ENCODE peak calls at places on chromosomes 6 and 20, in five cellular contexts. J is Peyer's patch, C is body of pancreas, R is transverse colon, Y is breast epithelium. F is an unnamed sample.

GRCh38 chr6:52590634-52590985 is 13.8 kb upstream of the TRAM2 start:
- DNase-seq in J (no peak), C (no peak), R (no peak), Y (no peak), F (peak; percentile 15)

GRCh38 chr6:20755631-20756030 is 221.4 kb downstream of the CDKAL1 start:
- DNase-seq in C (no peak), R (no peak), J (no peak), Y (no peak), F (no peak)

GRCh38 chr20:47057661-47058060 is 163.0 kb downstream of the EYA2 start:
- DNase-seq in J (no peak), Y (no peak), C (no peak), R (no peak), F (peak; percentile 50)

GRCh38 chr20:58039569-58040092 is 188.8 kb downstream of the ANKRD60 start:
- DNase-seq in Y (no peak), R (no peak), J (no peak), C (no peak), F (peak; percentile 83)

GRCh38 chr20:19710336-19710721 is 47.7 kb upstream of the RIN2 start:
- DNase-seq in C (no peak), Y (no peak), J (peak; percentile 79), R (peak; percentile 67), F (no peak)

GRCh38 chr6:28474441-28475219 is 31.3 kb upstream of the ZSCAN23 start:
- DNase-seq in Y (no peak), J (no peak), R (no peak), C (no peak), F (no peak)

GRCh38 chr6:106568518-106568917 is 60.8 kb downstream of the RTN4IP1 start:
- DNase-seq in R (no peak), C (no peak), J (no peak), Y (no peak), F (no peak)

GRCh38 chr20:15976047-15976731 is 597.1 kb downstream of the KIF16B start:
- DNase-seq in Y (no peak), R (no peak), C (no peak), J (no peak), F (no peak)

GRCh38 chr6:108874470-108875160 is 26.4 kb downstream of the ARMC2 start:
- DNase-seq in Y (no peak), C (no peak), R (peak; percentile 42), J (peak; percentile 71), F (no peak)

DNA sequence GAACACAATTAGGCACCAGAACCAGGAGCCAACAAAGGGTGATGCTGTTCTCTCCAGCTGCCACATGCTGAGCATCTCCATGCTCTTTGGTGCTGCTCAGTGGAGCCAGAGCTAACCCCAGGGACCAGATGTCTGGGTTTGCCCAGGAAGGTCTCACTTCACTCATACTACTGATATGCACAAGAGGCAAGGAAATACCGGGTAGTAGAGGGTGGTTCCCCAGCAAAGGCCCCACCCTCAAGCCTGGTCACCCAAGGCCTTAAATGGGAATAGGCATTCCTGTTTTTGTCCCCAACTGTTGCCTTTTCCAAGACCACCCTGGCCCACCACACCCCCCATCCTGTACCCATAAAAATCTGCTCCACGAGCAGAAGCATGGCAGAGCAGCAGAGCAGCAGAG is 204.5 kb upstream of the TAB2 start:
- DNase-seq in R (no peak), Y (no peak), C (no peak), J (no peak), F (no peak)
- TF ChIP-seq CTCF in R (no peak), Y (no peak), C (no peak), J (no peak), F (no peak)

GRCh38 chr6:16055852-16056251 is 73.0 kb upstream of the MYLIP start:
- DNase-seq in R (no peak), J (no peak), Y (no peak), C (no peak), F (no peak)
- H3K4me3 ChIP-seq in R (no peak overlapping the region), J (no peak overlapping the region), Y (no peak overlapping the region), C (no peak overlapping the region), F (no peak overlapping the region)

DNA sequence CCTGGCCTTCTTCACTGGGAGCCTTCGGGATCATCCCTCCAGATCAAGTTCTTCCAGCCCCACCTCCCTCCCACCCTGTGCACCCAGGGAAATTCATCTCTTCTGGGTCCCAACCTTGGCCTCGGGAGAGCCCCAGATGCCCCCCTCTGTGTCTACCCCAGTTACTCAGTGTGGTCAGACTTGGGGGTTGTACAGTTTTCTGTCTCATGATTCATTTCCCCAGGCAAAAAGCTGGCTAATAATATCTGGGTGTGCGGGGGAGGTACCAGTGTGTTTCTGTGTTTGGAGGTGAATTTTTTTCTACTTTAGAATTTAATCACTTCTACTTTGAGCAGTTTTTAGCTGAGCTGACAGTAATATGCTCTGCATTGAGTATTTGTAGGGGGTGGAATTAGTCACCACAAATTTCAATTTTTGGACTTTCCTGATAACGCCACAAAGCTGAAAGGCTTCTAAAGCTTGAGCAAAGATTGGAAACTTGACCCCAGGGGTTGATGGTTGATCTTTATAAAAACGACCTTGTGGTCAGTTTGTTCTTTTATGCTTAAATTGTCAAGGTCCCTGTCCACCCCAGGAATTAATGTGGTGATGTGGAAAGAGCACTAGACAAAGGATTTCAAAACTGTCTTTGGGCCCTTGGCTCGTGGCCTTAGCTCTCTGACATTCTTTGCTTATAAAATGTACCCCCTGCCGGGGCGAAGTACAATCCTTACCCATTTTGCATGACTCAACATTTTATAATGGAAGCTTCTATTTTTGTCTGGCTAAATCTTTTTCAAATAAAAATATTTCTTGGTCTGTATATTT is 284.7 kb upstream of the TAB2 start:
- DNase-seq in R (no peak), J (no peak), Y (no peak), C (peak; percentile 25), F (no peak)
- TF ChIP-seq POLR2A in R (no peak), J (no peak), Y (no peak), C (no peak), F (no peak)

DNA sequence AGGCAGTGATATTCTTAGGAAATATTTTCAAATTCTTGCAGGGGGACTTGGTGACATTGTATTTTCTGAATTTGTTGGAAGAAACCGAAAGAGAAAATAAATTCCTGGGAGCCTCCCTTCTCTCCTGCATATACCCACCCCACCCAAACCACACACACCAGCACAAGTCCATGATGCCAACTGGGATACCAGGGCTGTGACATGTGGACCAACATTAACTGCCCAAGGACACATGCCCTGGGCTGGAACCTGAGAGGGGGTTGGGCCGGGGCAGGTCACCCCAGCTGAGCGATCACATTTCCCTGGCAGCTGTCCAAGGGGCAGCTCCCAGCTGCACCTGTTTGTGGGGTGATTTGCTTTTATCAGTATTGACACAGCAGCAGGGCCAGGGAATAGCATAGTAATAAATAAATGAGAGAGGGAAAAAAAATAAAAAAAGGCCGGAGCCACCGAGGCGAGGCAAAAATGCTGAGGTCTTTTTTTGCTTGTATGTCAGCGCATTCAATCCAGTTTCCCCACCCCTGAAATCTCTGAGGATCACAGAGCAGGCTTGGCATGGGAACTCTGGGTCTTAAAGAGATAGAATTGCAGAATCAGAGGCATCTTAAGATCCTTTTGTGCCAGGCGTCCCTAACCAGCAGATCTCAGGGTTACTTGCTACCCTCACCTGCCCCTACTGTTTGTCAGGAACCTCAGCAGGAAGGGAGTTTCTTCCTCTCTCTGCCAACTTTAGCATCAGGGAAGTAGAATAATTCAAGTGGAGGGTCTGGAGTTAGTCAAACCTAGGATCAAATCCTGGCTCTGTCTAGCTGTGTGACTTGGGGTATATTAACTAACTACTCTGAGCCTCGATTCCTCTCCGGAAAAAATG is 66.5 kb upstream of the PIM1 start:
- DNase-seq in C (peak; percentile 95), R (peak; percentile 93), Y (no peak), J (peak; percentile 95), F (peak; percentile 50)
- TF ChIP-seq CTCF in C (no peak), R (no peak), Y (no peak), J (no peak), F (no peak)